ENCODE peak calls at places on chromosomes 12 and 14, in nine cellular contexts. One of them, this sample, is unnamed.

GRCh38 chr12:49624919-49625577 is 1.7 kb downstream of the PRPF40B start:
- DNase-seq in cardiac muscle cell: peak
- DNase-seq in pancreas: no peak
- DNase-seq in astrocyte: peak
- DNase-seq in right atrium auricular region: no peak
- DNase-seq in spleen: no peak
- DNase-seq in neural progenitor cell: no peak
- DNase-seq in breast epithelium: no peak
- DNase-seq in IMR-90: peak
- DNase-seq in this sample: no peak

GRCh38 chr14:28163261-28163660 is 603.3 kb upstream of the FOXG1 start:
- DNase-seq in cardiac muscle cell: no peak
- DNase-seq in pancreas: no peak
- DNase-seq in astrocyte: no peak
- DNase-seq in right atrium auricular region: no peak
- DNase-seq in spleen: no peak
- DNase-seq in neural progenitor cell: no peak
- DNase-seq in breast epithelium: no peak
- DNase-seq in IMR-90: no peak
- DNase-seq in this sample: no peak

GRCh38 chr14:53109028-53109687 is 44.0 kb downstream of the DDHD1 start:
- DNase-seq in cardiac muscle cell: no peak
- DNase-seq in pancreas: no peak
- DNase-seq in astrocyte: no peak
- DNase-seq in right atrium auricular region: no peak
- DNase-seq in spleen: no peak
- DNase-seq in neural progenitor cell: no peak
- DNase-seq in breast epithelium: no peak
- DNase-seq in IMR-90: no peak
- DNase-seq in this sample: no peak

GRCh38 chr14:50006141-50006540 is 110.2 kb downstream of the VCPKMT start:
- DNase-seq in cardiac muscle cell: no peak
- DNase-seq in pancreas: no peak
- DNase-seq in astrocyte: no peak
- DNase-seq in right atrium auricular region: no peak
- DNase-seq in spleen: no peak
- DNase-seq in neural progenitor cell: no peak
- DNase-seq in breast epithelium: no peak
- DNase-seq in IMR-90: no peak
- DNase-seq in this sample: no peak

GRCh38 chr12:66516133-66516532 is 162.7 kb downstream of the GRIP1 start:
- DNase-seq in cardiac muscle cell: no peak
- DNase-seq in pancreas: no peak
- DNase-seq in astrocyte: peak
- DNase-seq in right atrium auricular region: no peak
- DNase-seq in spleen: no peak
- DNase-seq in neural progenitor cell: no peak
- DNase-seq in breast epithelium: no peak
- DNase-seq in IMR-90: no peak
- DNase-seq in this sample: no peak

GRCh38 chr12:121202407-121203355 is 7.2 kb upstream of the P2RX4 start:
- DNase-seq in cardiac muscle cell: no peak
- DNase-seq in pancreas: no peak
- DNase-seq in astrocyte: no peak
- DNase-seq in right atrium auricular region: no peak
- DNase-seq in spleen: no peak
- DNase-seq in neural progenitor cell: no peak
- DNase-seq in breast epithelium: no peak
- DNase-seq in IMR-90: no peak
- DNase-seq in this sample: no peak

GRCh38 chr12:48786591-48787544 is 2.0 kb downstream of the ADCY6 start:
- DNase-seq in cardiac muscle cell: peak
- DNase-seq in pancreas: no peak
- DNase-seq in astrocyte: no peak
- DNase-seq in right atrium auricular region: no peak
- DNase-seq in spleen: no peak
- DNase-seq in neural progenitor cell: no peak
- DNase-seq in breast epithelium: no peak
- DNase-seq in IMR-90: no peak
- DNase-seq in this sample: no peak

GRCh38 chr14:105168979-105169507 is 467 bp upstream of the JAG2 start:
- DNase-seq in cardiac muscle cell: peak
- DNase-seq in pancreas: no peak
- DNase-seq in astrocyte: no peak
- DNase-seq in right atrium auricular region: no peak
- DNase-seq in spleen: no peak
- DNase-seq in neural progenitor cell: peak
- DNase-seq in breast epithelium: no peak
- DNase-seq in IMR-90: no peak
- DNase-seq in this sample: no peak

GRCh38 chr14:94903338-94903737 is 133.4 kb upstream of the GSC start:
- DNase-seq in cardiac muscle cell: no peak
- DNase-seq in pancreas: no peak
- DNase-seq in astrocyte: no peak
- DNase-seq in right atrium auricular region: no peak
- DNase-seq in spleen: peak
- DNase-seq in neural progenitor cell: no peak
- DNase-seq in breast epithelium: no peak
- DNase-seq in IMR-90: no peak
- DNase-seq in this sample: no peak

GRCh38 chr12:62785941-62786559 is 148.9 kb downstream of the PPM1H start:
- DNase-seq in cardiac muscle cell: peak
- DNase-seq in pancreas: no peak
- DNase-seq in astrocyte: peak
- DNase-seq in right atrium auricular region: peak
- DNase-seq in spleen: no peak
- DNase-seq in neural progenitor cell: no peak
- DNase-seq in breast epithelium: no peak
- DNase-seq in IMR-90: peak
- DNase-seq in this sample: no peak

GRCh38 chr12:121797937-121798801 is 4.7 kb upstream of the RHOF start:
- DNase-seq in cardiac muscle cell: peak
- DNase-seq in pancreas: peak
- DNase-seq in astrocyte: no peak
- DNase-seq in right atrium auricular region: no peak
- DNase-seq in spleen: peak
- DNase-seq in neural progenitor cell: peak
- DNase-seq in breast epithelium: no peak
- DNase-seq in IMR-90: peak
- DNase-seq in this sample: peak

GRCh38 chr12:2647186-2647585 is 147.6 kb upstream of the FKBP4 start:
- DNase-seq in cardiac muscle cell: no peak
- DNase-seq in pancreas: no peak
- DNase-seq in astrocyte: no peak
- DNase-seq in right atrium auricular region: no peak
- DNase-seq in spleen: peak
- DNase-seq in neural progenitor cell: no peak
- DNase-seq in breast epithelium: no peak
- DNase-seq in IMR-90: no peak
- DNase-seq in this sample: no peak

GRCh38 chr14:72480465-72481243 is 413.2 kb downstream of the DPF3 start:
- DNase-seq in cardiac muscle cell: peak
- DNase-seq in pancreas: no peak
- DNase-seq in astrocyte: no peak
- DNase-seq in right atrium auricular region: no peak
- DNase-seq in spleen: no peak
- DNase-seq in neural progenitor cell: no peak
- DNase-seq in breast epithelium: no peak
- DNase-seq in IMR-90: peak
- DNase-seq in this sample: no peak

GRCh38 chr12:4579305-4580097 is 17.5 kb downstream of the DYRK4 start:
- DNase-seq in cardiac muscle cell: peak
- DNase-seq in pancreas: no peak
- DNase-seq in astrocyte: no peak
- DNase-seq in right atrium auricular region: no peak
- DNase-seq in spleen: no peak
- DNase-seq in neural progenitor cell: peak
- DNase-seq in breast epithelium: no peak
- DNase-seq in IMR-90: peak
- DNase-seq in this sample: no peak

GRCh38 chr14:76500011-76500410 is 124.1 kb downstream of the ESRRB start:
- DNase-seq in cardiac muscle cell: peak
- DNase-seq in pancreas: no peak
- DNase-seq in astrocyte: peak
- DNase-seq in right atrium auricular region: no peak
- DNase-seq in spleen: peak
- DNase-seq in neural progenitor cell: no peak
- DNase-seq in breast epithelium: no peak
- DNase-seq in IMR-90: peak
- DNase-seq in this sample: no peak

GRCh38 chr14:53927171-53927570 is 29.5 kb downstream of the BMP4 start:
- DNase-seq in cardiac muscle cell: peak
- DNase-seq in pancreas: no peak
- DNase-seq in astrocyte: peak
- DNase-seq in right atrium auricular region: no peak
- DNase-seq in spleen: no peak
- DNase-seq in neural progenitor cell: no peak
- DNase-seq in breast epithelium: no peak
- DNase-seq in IMR-90: peak
- DNase-seq in this sample: no peak

GRCh38 chr12:115474525-115475353 is 790.8 kb upstream of the TBX3 start:
- DNase-seq in cardiac muscle cell: no peak
- DNase-seq in pancreas: no peak
- DNase-seq in astrocyte: no peak
- DNase-seq in right atrium auricular region: no peak
- DNase-seq in spleen: no peak
- DNase-seq in neural progenitor cell: no peak
- DNase-seq in breast epithelium: no peak
- DNase-seq in IMR-90: no peak
- DNase-seq in this sample: no peak

DNA sequence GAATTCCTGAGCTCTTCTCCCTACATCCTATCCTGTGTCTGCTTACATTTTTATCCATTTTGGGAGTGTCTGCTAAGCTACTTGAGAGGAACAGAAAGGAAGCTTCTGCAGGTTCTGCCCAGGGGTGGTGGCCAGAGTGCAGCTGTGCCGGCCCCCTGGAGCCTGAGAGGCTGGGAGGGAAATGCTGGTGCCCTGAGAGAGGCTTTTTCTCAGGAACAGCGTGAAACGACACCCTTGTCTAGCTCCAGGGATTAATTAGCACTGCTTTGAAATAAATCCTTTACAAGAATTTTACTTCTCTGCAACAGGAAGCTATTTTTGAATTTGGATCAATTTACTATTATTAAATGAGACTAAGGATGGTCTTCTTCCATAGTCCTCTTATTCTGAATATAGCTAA is 165.3 kb downstream of the SLC15A5 start:
- DNase-seq in cardiac muscle cell: no peak
- DNase-seq in pancreas: no peak
- DNase-seq in astrocyte: no peak
- DNase-seq in right atrium auricular region: no peak
- DNase-seq in spleen: no peak
- DNase-seq in neural progenitor cell: peak
- DNase-seq in breast epithelium: no peak
- DNase-seq in IMR-90: no peak
- DNase-seq in this sample: no peak
- H3K4me3 ChIP-seq in cardiac muscle cell: no peak
- H3K4me3 ChIP-seq in pancreas: no peak
- H3K4me3 ChIP-seq in astrocyte: no peak
- H3K4me3 ChIP-seq in right atrium auricular region: no peak
- H3K4me3 ChIP-seq in spleen: no peak
- H3K4me3 ChIP-seq in neural progenitor cell: peak
- H3K4me3 ChIP-seq in breast epithelium: no peak
- H3K4me3 ChIP-seq in IMR-90: no peak
- H3K4me3 ChIP-seq in this sample: no peak

GRCh38 chr14:102005336-102005735 is 41.0 kb downstream of the DYNC1H1 start:
- DNase-seq in cardiac muscle cell: no peak
- DNase-seq in pancreas: no peak
- DNase-seq in astrocyte: no peak
- DNase-seq in right atrium auricular region: no peak
- DNase-seq in spleen: no peak
- DNase-seq in neural progenitor cell: no peak
- DNase-seq in breast epithelium: no peak
- DNase-seq in IMR-90: no peak
- DNase-seq in this sample: no peak
- H3K27ac ChIP-seq in cardiac muscle cell: no peak
- H3K27ac ChIP-seq in pancreas: no peak
- H3K27ac ChIP-seq in astrocyte: no peak
- H3K27ac ChIP-seq in right atrium auricular region: no peak
- H3K27ac ChIP-seq in spleen: no peak
- H3K27ac ChIP-seq in neural progenitor cell: no peak
- H3K27ac ChIP-seq in breast epithelium: no peak
- H3K27ac ChIP-seq in IMR-90: no peak
- H3K27ac ChIP-seq in this sample: no peak

DNA sequence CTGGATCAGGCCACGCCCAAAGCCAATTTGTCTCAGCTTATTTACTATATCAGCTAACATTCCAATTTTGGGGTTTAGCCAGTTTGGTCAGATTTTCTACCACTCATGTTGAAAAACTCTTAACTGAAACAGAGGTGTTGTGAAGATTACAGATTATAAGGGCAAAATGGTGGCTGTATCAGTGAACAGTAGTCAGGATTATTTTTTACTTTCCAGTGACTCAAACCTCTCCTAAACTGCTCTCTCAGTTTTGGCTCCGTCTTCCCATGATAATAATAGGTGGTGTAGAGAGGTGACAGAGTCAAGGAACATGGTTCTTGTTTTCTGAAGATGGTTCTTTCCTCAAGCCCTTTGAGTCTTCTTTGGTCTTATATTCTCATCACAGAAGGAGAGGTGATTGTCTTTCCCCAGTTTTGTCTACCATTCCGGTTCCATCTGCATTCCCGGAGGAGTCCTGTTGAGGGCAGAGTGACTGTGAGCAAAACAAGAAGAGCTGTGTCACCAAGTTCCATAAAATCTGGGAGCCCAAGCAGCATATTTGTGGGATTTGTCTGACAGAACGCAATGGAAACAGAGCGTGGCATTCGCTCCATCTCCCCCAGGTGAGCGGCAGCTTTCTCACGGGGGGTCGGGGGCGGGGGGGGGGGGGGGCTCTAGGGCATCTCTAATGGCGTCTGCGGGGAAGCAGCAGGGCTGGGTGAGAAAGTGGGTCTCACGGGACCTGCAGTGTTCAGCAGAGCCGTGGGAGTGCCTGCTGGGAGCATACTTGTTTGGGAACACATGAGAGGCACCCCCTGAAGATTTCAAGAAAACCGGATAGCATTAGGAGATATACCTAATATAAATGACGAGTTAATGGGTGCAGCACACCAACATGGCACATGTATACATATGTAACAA is 59.1 kb downstream of the TBC1D30 start:
- DNase-seq in cardiac muscle cell: no peak
- DNase-seq in pancreas: no peak
- DNase-seq in astrocyte: no peak
- DNase-seq in right atrium auricular region: no peak
- DNase-seq in spleen: no peak
- DNase-seq in neural progenitor cell: peak
- DNase-seq in breast epithelium: no peak
- DNase-seq in IMR-90: no peak
- DNase-seq in this sample: no peak
- TF ChIP-seq CTCF in cardiac muscle cell: no peak
- TF ChIP-seq CTCF in pancreas: no peak
- TF ChIP-seq CTCF in astrocyte: no peak
- TF ChIP-seq CTCF in right atrium auricular region: no peak
- TF ChIP-seq CTCF in spleen: no peak
- TF ChIP-seq CTCF in neural progenitor cell: peak
- TF ChIP-seq CTCF in breast epithelium: no peak
- TF ChIP-seq CTCF in IMR-90: no peak
- TF ChIP-seq CTCF in this sample: no peak

GRCh38 chr14:37591311-37591940 is 3.6 kb downstream of the FOXA1 start:
- DNase-seq in cardiac muscle cell: no peak
- DNase-seq in pancreas: no peak
- DNase-seq in astrocyte: no peak
- DNase-seq in right atrium auricular region: no peak
- DNase-seq in spleen: no peak
- DNase-seq in neural progenitor cell: peak
- DNase-seq in breast epithelium: no peak
- DNase-seq in IMR-90: no peak
- DNase-seq in this sample: no peak
- H3K4me3 ChIP-seq in cardiac muscle cell: no peak
- H3K4me3 ChIP-seq in pancreas: no peak
- H3K4me3 ChIP-seq in astrocyte: no peak
- H3K4me3 ChIP-seq in right atrium auricular region: no peak
- H3K4me3 ChIP-seq in spleen: no peak
- H3K4me3 ChIP-seq in neural progenitor cell: peak
- H3K4me3 ChIP-seq in breast epithelium: peak
- H3K4me3 ChIP-seq in IMR-90: no peak
- H3K4me3 ChIP-seq in this sample: no peak